ENCODE peak calls at places on chromosomes 12 and 14, in eight cellular contexts. V is pancreas, G is thoracic aorta, H is gastrocnemius medialis, A is transverse colon, K is thyroid gland, O is kidney, F is A549. Q is an unnamed sample. For H3K4me1, the result is how much of the 10 kb centered on the place peaks cover.

GRCh38 chr14:21093769-21094681 is 4.4 kb downstream of the ZNF219 start:
- DNase-seq in H (no peak), F (no peak), A (no peak), V (no peak), K (peak), O (no peak), G (no peak), Q (no peak)

GRCh38 chr12:75943730-75944096 is 87.9 kb downstream of the PHLDA1 start:
- DNase-seq in H (no peak), O (no peak), K (no peak), G (no peak), V (no peak), F (peak), A (no peak), Q (no peak)

GRCh38 chr14:54881235-54881760 is 21.3 kb downstream of the GCH1 start:
- DNase-seq in H (no peak), K (no peak), F (no peak), A (no peak), O (no peak), G (no peak), V (no peak), Q (peak)

GRCh38 chr12:27644446-27644845 is 51.8 kb upstream of the REP15 start:
- DNase-seq in F (no peak), A (no peak), O (no peak), K (no peak), H (no peak), G (no peak), V (no peak), Q (no peak)

GRCh38 chr12:121806556-121807308 is 2.9 kb downstream of the SETD1B start:
- DNase-seq in F (peak), G (no peak), K (no peak), A (no peak), O (peak), H (no peak), V (peak), Q (peak)

GRCh38 chr14:69719501-69719951 is 47.4 kb upstream of the SRSF5 start:
- DNase-seq in O (peak), V (no peak), K (peak), A (peak), F (no peak), H (no peak), G (no peak), Q (no peak)

GRCh38 chr12:6869049-6870021 is 2.0 kb downstream of the TPI1 start:
- DNase-seq in K (peak), V (peak), H (peak), A (peak), G (no peak), O (peak), F (peak), Q (peak)

GRCh38 chr12:64383675-64384074 is 6.9 kb downstream of the C12orf56 start:
- DNase-seq in A (no peak), K (no peak), H (no peak), O (no peak), V (no peak), F (no peak), G (no peak), Q (no peak)

GRCh38 chr14:100107236-100107635 is 42.0 kb downstream of the EVL start:
- DNase-seq in O (peak), V (no peak), K (no peak), F (no peak), G (no peak), A (no peak), H (no peak), Q (no peak)

GRCh38 chr12:112543666-112544185 is 125.0 kb downstream of the PTPN11 start:
- DNase-seq in A (no peak), G (no peak), H (no peak), V (no peak), F (no peak), O (no peak), K (no peak), Q (no peak)

GRCh38 chr12:95721320-95721719 is 69.2 kb downstream of the NTN4 start:
- DNase-seq in K (no peak), H (no peak), O (no peak), V (no peak), F (peak), G (no peak), A (no peak), Q (no peak)

GRCh38 chr12:75705749-75706719 is 194.6 kb upstream of the KRR1 start:
- DNase-seq in A (no peak), F (peak), K (no peak), H (peak), G (peak), V (no peak), O (peak), Q (no peak)

GRCh38 chr12:99444859-99445316 is 202.7 kb upstream of the GARIN6 start:
- DNase-seq in V (no peak), G (no peak), O (no peak), H (no peak), F (peak), K (no peak), A (no peak), Q (no peak)

GRCh38 chr14:65237956-65238355 is 135.6 kb upstream of the MAX start:
- DNase-seq in H (no peak), G (no peak), F (no peak), K (no peak), A (no peak), V (no peak), O (no peak), Q (peak)

GRCh38 chr12:121580959-121581680 is at the start of gene KDM2B:
- DNase-seq in G (no peak), F (no peak), A (peak), V (peak), K (peak), H (no peak), O (no peak), Q (peak)

GRCh38 chr12:109737631-109738030 is 24.0 kb downstream of the FAM222A start:
- DNase-seq in G (no peak), F (no peak), K (no peak), O (peak), V (peak), H (no peak), A (no peak), Q (no peak)

GRCh38 chr14:52307870-52308269 is 6.2 kb upstream of the PTGER2 start:
- DNase-seq in V (no peak), A (no peak), H (no peak), K (no peak), G (no peak), F (no peak), O (no peak), Q (no peak)

GRCh38 chr14:65077318-65077717 is 25.0 kb downstream of the MAX start:
- DNase-seq in G (no peak), A (no peak), F (no peak), K (no peak), H (no peak), O (no peak), V (no peak), Q (no peak)

GRCh38 chr12:74051848-74052247 is 485.8 kb upstream of the ATXN7L3B start:
- DNase-seq in H (no peak), V (no peak), F (no peak), K (no peak), A (no peak), G (no peak), O (no peak), Q (no peak)

GRCh38 chr14:99317231-99318090 is 45.5 kb upstream of the BCL11B start:
- DNase-seq in H (no peak), K (no peak), G (no peak), F (peak), O (no peak), V (no peak), A (peak), Q (peak)

GRCh38 chr14:38442208-38442607 is 186.3 kb upstream of the CLEC14A start:
- DNase-seq in K (no peak), F (no peak), H (no peak), G (no peak), A (no peak), O (no peak), V (no peak), Q (no peak)

GRCh38 chr12:122194804-122195203 is 8.7 kb upstream of the B3GNT4 start:
- DNase-seq in F (no peak), H (no peak), A (no peak), G (no peak), K (no peak), V (no peak), O (no peak), Q (no peak)

GRCh38 chr14:63543826-63544320 is 696 bp upstream of the PPP2R5E start:
- DNase-seq in A (no peak), G (no peak), H (no peak), K (no peak), V (no peak), O (no peak), F (no peak), Q (no peak)

GRCh38 chr14:74586681-74587362 is 25.2 kb downstream of the LTBP2 start:
- DNase-seq in O (peak), G (no peak), A (no peak), H (no peak), F (no peak), K (no peak), V (no peak), Q (no peak)

GRCh38 chr12:3202734-3203446 is 125.7 kb downstream of the TSPAN9 start:
- DNase-seq in V (peak), G (no peak), F (peak), H (no peak), K (peak), A (peak), O (no peak), Q (peak)

GRCh38 chr12:772056-772697 is 19.8 kb downstream of the WNK1 start:
- DNase-seq in K (no peak), H (no peak), G (no peak), O (no peak), A (no peak), V (no peak), F (no peak), Q (peak)
- H3K4me1 ChIP-seq in K (under half), H (half or more), G (under half), O (under half), A (under half), V (under half), F (under half), Q (under half)

GRCh38 chr14:94074534-94074933 is 6.5 kb downstream of the DDX24 start:
- DNase-seq in O (no peak), V (no peak), A (no peak), H (no peak), G (no peak), K (no peak), F (no peak), Q (no peak)
- H3K4me3 ChIP-seq in O (no peak), V (no peak), A (no peak), H (no peak), G (no peak), K (no peak), F (no peak), Q (no peak)

DNA sequence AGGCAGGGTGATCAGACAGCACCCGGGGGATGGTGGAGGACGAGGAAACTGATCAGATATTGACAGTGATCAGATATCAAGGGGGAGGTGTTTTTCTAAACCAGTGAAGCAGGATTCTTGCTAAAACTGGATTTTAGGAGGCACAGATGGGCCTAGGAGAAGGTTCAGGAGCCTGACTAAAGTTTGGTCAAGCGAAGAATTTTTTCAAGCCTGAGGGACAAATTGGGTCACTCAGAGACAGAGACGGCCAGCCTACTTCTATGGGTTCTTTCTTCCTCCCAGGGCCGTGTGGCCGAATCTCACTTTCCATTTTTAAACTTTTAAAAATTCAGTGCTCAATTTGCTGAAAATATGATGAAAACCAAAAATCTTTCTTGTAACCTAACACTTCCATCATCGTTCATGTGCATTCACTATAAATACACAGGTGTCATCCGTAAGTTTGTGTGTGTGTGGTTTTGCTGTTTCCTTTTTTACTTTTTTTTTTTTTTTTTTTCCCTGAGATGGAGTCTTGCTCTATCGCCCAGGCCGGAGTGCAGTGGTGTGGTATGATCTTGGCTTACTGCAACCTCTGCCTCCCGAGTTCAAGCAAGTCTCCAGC is 68.5 kb downstream of the RIN3 start:
- DNase-seq in V (no peak), O (no peak), A (no peak), H (no peak), G (no peak), F (no peak), K (no peak), Q (no peak)
- H3K4me1 ChIP-seq in V (under half), O (under half), A (under half), H (under half), G (under half), F (under half), K (under half), Q (under half)

DNA sequence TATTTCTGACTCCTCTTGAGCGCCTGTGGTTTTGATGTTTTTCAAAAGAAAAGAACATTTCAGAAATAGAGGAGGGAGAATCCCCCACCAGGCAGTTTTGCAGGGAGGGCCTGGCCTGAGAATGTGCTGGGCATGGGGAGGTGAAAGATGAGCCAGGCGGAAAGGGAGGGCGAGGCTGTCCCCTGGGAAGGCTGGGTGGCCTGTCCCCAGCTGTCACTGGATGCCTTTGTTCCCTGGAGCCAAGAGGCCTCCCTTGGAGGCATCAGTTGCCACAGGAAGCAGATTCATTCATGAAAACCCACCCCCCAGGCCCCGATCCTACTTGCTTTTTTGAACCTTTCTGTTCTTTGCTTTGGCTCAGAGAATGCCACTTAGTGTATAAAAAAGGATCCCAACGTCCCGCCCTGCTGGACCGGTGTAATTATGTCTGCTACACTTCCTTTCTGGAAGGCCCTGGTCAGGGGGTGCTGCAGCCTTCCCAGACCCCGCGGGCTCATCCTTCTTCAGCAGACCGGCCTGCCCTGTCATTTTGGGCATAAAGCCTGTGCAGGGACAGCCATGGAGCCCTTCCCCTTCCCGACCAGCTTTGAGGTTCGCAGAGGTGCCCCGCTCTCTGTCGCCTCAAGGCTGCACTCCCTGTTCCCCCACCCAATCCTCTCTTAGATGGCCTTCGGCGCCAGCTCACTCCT is 220.3 kb downstream of the SLC41A2 start:
- DNase-seq in K (no peak), F (no peak), H (no peak), O (peak), G (no peak), V (no peak), A (no peak), Q (no peak)
- H3K4me3 ChIP-seq in K (no peak), F (no peak), H (no peak), O (no peak), G (no peak), V (no peak), A (no peak), Q (no peak)

DNA sequence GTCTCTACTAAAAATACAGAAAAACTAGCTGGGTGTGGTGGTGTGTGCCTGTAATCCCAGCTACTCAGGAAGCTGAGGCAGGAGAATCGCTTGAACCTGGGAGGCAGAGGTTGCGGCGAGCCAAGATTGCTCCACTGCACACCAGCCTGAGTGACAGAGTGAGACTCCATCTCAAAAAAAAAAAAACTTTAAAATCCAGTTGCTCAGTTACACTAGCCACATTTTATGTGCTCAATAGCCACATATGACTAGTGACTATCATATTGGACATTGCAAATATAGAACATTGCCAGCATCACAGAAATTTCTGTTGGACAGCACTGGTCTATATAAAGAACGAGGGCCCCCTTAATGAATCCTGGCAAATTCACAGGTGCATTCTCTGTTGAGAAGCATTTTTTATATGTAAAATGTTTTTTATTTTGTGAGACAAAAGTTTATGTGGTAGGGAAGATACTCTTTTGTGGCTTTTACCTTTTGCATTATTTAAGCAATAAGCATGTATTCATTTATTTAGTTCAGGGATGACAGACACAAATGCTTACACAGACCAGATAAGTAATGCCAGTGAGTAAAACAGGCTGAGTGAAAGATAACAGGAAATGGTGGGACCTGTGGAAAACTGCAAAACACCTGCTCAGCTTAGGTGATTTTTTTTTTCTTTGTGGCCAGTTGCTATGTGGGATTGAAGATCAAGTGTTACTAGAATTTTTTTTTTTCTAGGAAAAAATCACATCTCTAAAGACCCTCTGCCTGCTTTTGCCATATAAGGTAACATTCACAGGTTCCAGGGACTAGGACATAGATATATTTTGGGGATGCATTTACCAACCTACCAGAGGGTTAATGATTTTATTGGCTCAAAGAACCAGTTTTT is 9.4 kb downstream of the PSMA6 start:
- DNase-seq in O (no peak), V (no peak), G (no peak), K (no peak), F (no peak), H (no peak), A (no peak), Q (no peak)
- H3K4me1 ChIP-seq in O (under half), V (under half), G (under half), K (under half), F (under half), H (under half), A (under half), Q (under half)

Q was measured in small intestine.